ENCODE peak calls at places on chromosomes 4 and X, in ten cellular contexts. Z is A549, E is body of pancreas, A is spleen, G is H54, U is heart left ventricle, Q is adrenal gland, N is transverse colon, M is breast epithelium, B is IMR-90. R is an unnamed sample.

GRCh38 chr4:8221476-8221875 is 22.4 kb downstream of the SH3TC1 start:
- DNase-seq in Z (no peak), E (no peak), A (no peak), G (no peak), U (no peak), Q (no peak), N (no peak), M (no peak), B (peak; percentile 10), R (no peak)

GRCh38 chrX:96447161-96447560 is 237.5 kb upstream of the DIAPH2 start:
- DNase-seq in Z (no peak), E (no peak), A (no peak), G (no peak), U (no peak), Q (no peak), N (no peak), M (no peak), B (no peak), R (no peak)

GRCh38 chr4:12724520-12724919 is 759.6 kb downstream of the RAB28 start:
- DNase-seq in Z (no peak), E (no peak), A (no peak), G (no peak), U (no peak), Q (no peak), N (no peak), M (no peak), B (no peak), R (peak; percentile 11)

GRCh38 chr4:169601016-169601771 is 11.2 kb downstream of the NEK1 start:
- DNase-seq in Z (no peak), E (no peak), A (no peak), G (no peak), U (no peak), Q (no peak), N (no peak), M (no peak), B (no peak), R (no peak)

GRCh38 chr4:189202182-189202868 is 738.3 kb upstream of the FRG1 start:
- DNase-seq in Z (peak; percentile 73), E (peak; percentile 61), A (peak; percentile 75), G (peak; percentile 31), U (peak; percentile 43), Q (peak; percentile 32), N (peak; percentile 24), M (peak; percentile 72), B (peak; percentile 92), R (peak; percentile 21)

GRCh38 chr4:130356873-130357272 is 1260.9 kb downstream of the C4orf33 start:
- DNase-seq in Z (no peak), E (no peak), A (no peak), G (no peak), U (no peak), Q (no peak), N (no peak), M (no peak), B (no peak), R (no peak)

GRCh38 chrX:15822922-15823321 is 31.7 kb downstream of the AP1S2 start:
- DNase-seq in Z (no peak), E (no peak), A (no peak), G (no peak), U (no peak), Q (no peak), N (no peak), M (no peak), B (no peak), R (no peak)

GRCh38 chrX:69285401-69285871 is 120.2 kb upstream of the PJA1 start:
- DNase-seq in Z (no peak), E (no peak), A (no peak), G (no peak), U (peak; percentile 16), Q (no peak), N (peak; percentile 30), M (no peak), B (no peak), R (no peak)

GRCh38 chr4:16227462-16227868 is 1.2 kb upstream of the TAPT1 start:
- DNase-seq in Z (peak; percentile 30), E (peak; percentile 49), A (peak; percentile 82), G (no peak), U (peak; percentile 33), Q (peak; percentile 65), N (peak; percentile 51), M (no peak), B (peak; percentile 30), R (peak; percentile 52)
- TF ChIP-seq POLR2A in Z (peak; percentile 14), E (no peak), A (no peak), G (no peak), U (no peak), Q (no peak), N (peak; percentile 2), M (no peak), B (no peak), R (peak; percentile 33)

DNA sequence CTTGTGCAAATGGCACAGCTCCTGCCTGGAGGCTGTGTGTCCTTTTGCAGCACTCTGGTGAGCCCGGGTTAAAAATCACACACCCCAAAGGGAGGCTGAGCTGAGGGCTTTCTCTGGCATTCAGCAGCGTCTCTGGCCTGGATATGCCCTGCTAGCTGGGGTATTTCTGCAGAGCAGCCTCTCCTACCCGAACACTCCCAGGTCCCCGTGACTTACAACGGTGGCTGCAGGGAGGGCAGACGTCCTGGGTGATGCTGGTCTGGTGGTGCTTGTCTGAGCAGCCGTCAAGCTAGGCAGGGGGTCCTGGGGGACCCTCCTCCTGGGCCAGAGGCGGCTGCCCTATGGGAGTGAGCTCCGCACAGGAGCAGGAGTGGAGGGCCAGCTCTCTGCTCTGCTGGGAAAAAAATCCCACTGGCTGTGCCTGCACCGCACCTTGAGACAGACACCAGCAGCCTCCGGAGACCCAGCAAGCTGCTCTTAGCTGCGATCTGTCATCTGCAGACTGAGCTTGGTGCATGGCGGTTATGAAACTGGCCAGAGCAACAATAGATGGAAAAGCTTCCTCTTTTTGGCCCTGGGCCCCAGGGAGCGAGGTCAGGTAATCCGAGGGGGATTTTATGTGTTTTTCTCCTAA is 41.3 kb upstream of the ASMTL start:
- DNase-seq in Z (no peak), E (no peak), A (peak; percentile 83), G (no peak), U (no peak), Q (no peak), N (peak; percentile 34), M (no peak), B (no peak), R (no peak)
- TF ChIP-seq POLR2A in Z (no peak), E (no peak), A (no peak), G (no peak), U (no peak), Q (no peak), N (no peak), M (no peak), B (no peak), R (no peak)

GRCh38 chr4:82721819-82722423 is 76.7 kb downstream of the SCD5 start:
- DNase-seq in Z (peak; percentile 41), E (peak; percentile 34), A (no peak), G (no peak), U (peak; percentile 28), Q (no peak), N (no peak), M (no peak), B (peak; percentile 26), R (peak; percentile 42)

GRCh38 chr4:82715731-82716617 is 82.6 kb downstream of the SCD5 start:
- DNase-seq in Z (no peak), E (no peak), A (no peak), G (no peak), U (no peak), Q (peak; percentile 39), N (no peak), M (no peak), B (peak; percentile 70), R (no peak)

GRCh38 chr4:82713856-82714255 is 84.7 kb downstream of the SCD5 start:
- DNase-seq in Z (no peak), E (no peak), A (no peak), G (no peak), U (no peak), Q (no peak), N (no peak), M (no peak), B (peak; percentile 24), R (no peak)

DNA sequence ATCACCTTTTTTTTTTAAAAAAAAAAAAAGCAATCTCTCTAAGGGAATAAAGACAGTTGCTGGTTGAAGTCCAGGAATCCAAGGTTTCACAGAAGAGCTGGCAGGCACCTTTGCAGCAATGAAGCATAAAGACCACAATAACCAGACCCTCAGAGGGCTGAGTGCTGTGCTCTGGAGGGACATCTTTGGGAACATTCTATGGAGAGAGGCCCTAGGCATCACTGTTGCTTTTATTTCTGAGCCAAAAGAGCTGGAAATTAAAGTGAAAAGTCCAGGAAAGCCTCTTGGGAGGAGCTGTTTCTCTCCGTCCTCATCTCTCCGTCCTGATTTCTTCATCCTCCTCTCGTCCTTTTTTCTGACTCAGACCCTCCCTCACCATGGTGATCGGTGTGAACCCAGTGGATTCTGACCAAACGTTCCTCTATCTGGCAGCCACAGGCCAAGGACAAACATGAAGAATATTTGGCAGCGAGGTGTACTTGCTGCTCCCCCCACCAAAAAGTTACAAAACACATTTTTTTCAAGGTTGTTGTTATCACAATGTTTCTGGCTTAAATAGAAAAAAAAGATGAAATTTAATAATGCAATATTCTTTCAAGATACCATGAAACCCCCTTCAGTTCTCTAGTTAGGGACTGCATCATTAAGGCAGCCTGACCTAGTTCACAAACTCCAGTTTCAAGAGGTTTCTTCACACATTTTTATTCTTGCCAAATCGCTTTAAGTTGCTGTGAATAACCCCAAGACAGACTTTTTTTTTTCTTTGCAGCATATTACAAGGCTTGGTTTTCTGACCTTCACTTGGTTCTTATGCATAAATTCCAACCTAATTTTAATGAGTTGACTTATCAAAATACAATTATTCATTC is 80.3 kb downstream of the SCD5 start:
- DNase-seq in Z (no peak), E (peak; percentile 20), A (no peak), G (no peak), U (no peak), Q (peak; percentile 96), N (no peak), M (no peak), B (no peak), R (no peak)
- TF ChIP-seq POLR2A in Z (no peak), E (no peak), A (no peak), G (no peak), U (no peak), Q (no peak), N (no peak), M (no peak), B (no peak), R (no peak)

GRCh38 chr4:2763511-2763967 is 7.4 kb upstream of the TNIP2 start:
- DNase-seq in Z (no peak), E (no peak), A (peak; percentile 80), G (no peak), U (peak; percentile 42), Q (no peak), N (no peak), M (no peak), B (no peak), R (no peak)

GRCh38 chr4:2757426-2757825 is 1.3 kb upstream of the TNIP2 start:
- DNase-seq in Z (no peak), E (no peak), A (peak; percentile 69), G (no peak), U (no peak), Q (no peak), N (no peak), M (no peak), B (no peak), R (no peak)

GRCh38 chr4:2756691-2757350 is 685 bp upstream of the TNIP2 start:
- DNase-seq in Z (no peak), E (no peak), A (peak; percentile 65), G (no peak), U (no peak), Q (no peak), N (no peak), M (no peak), B (no peak), R (no peak)

GRCh38 chr4:2762048-2762447 is 5.9 kb upstream of the TNIP2 start:
- DNase-seq in Z (no peak), E (no peak), A (peak; percentile 41), G (no peak), U (no peak), Q (no peak), N (no peak), M (no peak), B (no peak), R (no peak)

GRCh38 chr4:2761035-2761923 is 5.1 kb upstream of the TNIP2 start:
- DNase-seq in Z (no peak), E (peak; percentile 86), A (peak; percentile 81), G (no peak), U (no peak), Q (no peak), N (peak; percentile 85), M (peak; percentile 66), B (no peak), R (no peak)
- TF ChIP-seq POLR2A in Z (no peak), E (peak; percentile 16), A (no peak), G (no peak), U (no peak), Q (no peak), N (peak; percentile 57), M (no peak), B (no peak), R (no peak)